ENCODE peak calls at places on chromosome 3, in eight cellular contexts. B is NCI-H1694 treated with DMSO at 0.1 percent for 48 hours; V is IMR-90; G is NCI-H2029; J is fibroblast of pulmonary artery; M is activated T-cell treated with anti-CD3 and anti-CD28 coated beads, Interleukin-2, amount 50 U/mL, for 72 hours; C is Ammon's horn; H is H54. U is an unnamed sample.

GRCh38 chr3:50194903-50195500 is 3.6 kb downstream of the GNAT1 start:
- DNase-seq in G (no peak), H (peak; percentile 61), V (no peak), B (no peak), C (no peak), M (peak; percentile 46), J (no peak), U (no peak)

GRCh38 chr3:71753716-71754609 is at the start of gene GPR27:
- DNase-seq in B (no peak), H (no peak), M (peak; percentile 33), C (peak; percentile 12), J (peak; percentile 34), G (no peak), V (peak; percentile 12), U (peak; percentile 88)

GRCh38 chr3:88921986-88922385 is 185.4 kb upstream of the EPHA3 start:
- DNase-seq in V (no peak), J (no peak), B (no peak), M (no peak), H (no peak), G (no peak), C (no peak), U (no peak)

GRCh38 chr3:56783644-56784451 is 17.9 kb downstream of the ARHGEF3 start:
- DNase-seq in J (peak; percentile 82), V (peak; percentile 74), H (no peak), G (no peak), M (peak; percentile 84), C (peak; percentile 81), B (peak; percentile 25), U (peak; percentile 79)

GRCh38 chr3:170426240-170426797 is 7.7 kb downstream of the CLDN11 start:
- DNase-seq in H (no peak), C (no peak), J (no peak), V (no peak), M (no peak), G (no peak), B (no peak), U (peak; percentile 18)

GRCh38 chr3:188788621-188789081 is 383.1 kb upstream of the TPRG1 start:
- DNase-seq in H (peak; percentile 19), J (peak; percentile 96), V (peak; percentile 97), M (peak; percentile 88), G (no peak), B (no peak), C (no peak), U (peak; percentile 77)

GRCh38 chr3:142077155-142077858 is 72.0 kb downstream of the TFDP2 start:
- DNase-seq in M (no peak), J (no peak), G (peak; percentile 64), V (no peak), B (no peak), H (no peak), C (no peak), U (no peak)

GRCh38 chr3:186070996-186071395 is 37.9 kb downstream of the ETV5 start:
- DNase-seq in H (no peak), C (no peak), V (peak; percentile 16), G (no peak), J (no peak), B (no peak), M (no peak), U (no peak)

GRCh38 chr3:159252274-159252673 is 450.4 kb downstream of the MFSD1 start:
- DNase-seq in G (no peak), M (no peak), V (no peak), H (no peak), J (peak; percentile 58), C (no peak), B (no peak), U (no peak)

GRCh38 chr3:77038928-77039605 is 832 bp upstream of the ROBO2 start:
- DNase-seq in H (no peak), G (no peak), B (peak; percentile 18), V (peak; percentile 11), C (peak; percentile 24), M (no peak), J (peak; percentile 9), U (peak; percentile 38)

GRCh38 chr3:172072543-172072942 is 33.2 kb downstream of the FNDC3B start:
- DNase-seq in C (no peak), J (no peak), H (no peak), G (no peak), M (no peak), V (no peak), B (no peak), U (no peak)

U was measured in osteoblast.